ENCODE peak calls at places on chromosomes 4 and X, in eight cellular contexts. M is iPS-NIHi11; V is NCI-H446 treated with DMSO at 0.1 percent for 48 hours; X is left ventricle myocardium inferior; E is mesenteric fat pad; R is neuronal stem cell; O is Panc1; A is stimulated activated CD4-positive, alpha-beta T cell treated with anti-CD3 and anti-CD28 coated beads, Interleukin-1b, Interleukin-23, amount 100 ng/mL, for 4 hours. Y is an unnamed sample.

GRCh38 chrX:99798951-99799350 is 611.1 kb downstream of the PCDH19 start:
- DNase-seq in V (no peak), M (no peak), R (no peak), E (no peak), A (no peak), O (no peak), X (no peak), Y (peak)

GRCh38 chr4:86261634-86262033 is 98.2 kb downstream of the MAPK10 start:
- DNase-seq in M (no peak), O (no peak), E (no peak), V (no peak), X (no peak), A (no peak), R (no peak), Y (no peak)

GRCh38 chrX:150146271-150146888 is 208.1 kb upstream of the EOLA2 start:
- DNase-seq in V (no peak), A (no peak), O (no peak), R (no peak), M (no peak), E (no peak), X (no peak), Y (no peak)

GRCh38 chr4:152719856-152720556 is 40.2 kb upstream of the TMEM154 start:
- DNase-seq in X (no peak), O (no peak), M (no peak), V (no peak), R (no peak), E (no peak), A (no peak), Y (no peak)

GRCh38 chr4:123659759-123660158 is 263.2 kb downstream of the SPRY1 start:
- DNase-seq in A (no peak), M (peak), X (no peak), V (no peak), R (no peak), O (no peak), E (no peak), Y (no peak)

GRCh38 chr4:123737156-123737555 is 340.6 kb downstream of the SPRY1 start:
- DNase-seq in E (no peak), M (no peak), O (no peak), R (no peak), X (no peak), V (no peak), A (no peak), Y (no peak)

GRCh38 chr4:67687639-67688038 is 13.3 kb downstream of the UBA6 start:
- DNase-seq in E (no peak), X (no peak), V (no peak), A (no peak), O (no peak), R (no peak), M (no peak), Y (peak)

GRCh38 chrX:109840585-109840984 is 107.5 kb upstream of the ACSL4 start:
- DNase-seq in X (no peak), A (no peak), O (no peak), M (no peak), R (no peak), V (no peak), E (no peak), Y (peak)

GRCh38 chr4:101791189-101791572 is 651 bp downstream of the BANK1 start:
- DNase-seq in E (no peak), M (peak), V (no peak), R (no peak), O (peak), X (no peak), A (no peak), Y (no peak)

GRCh38 chrX:150482537-150483217 is 85.7 kb upstream of the MTM1 start:
- DNase-seq in O (peak), V (peak), E (no peak), M (no peak), R (no peak), X (no peak), A (peak), Y (peak)

Y was measured in GM23248.